ENCODE peak calls at places on chromosomes 12 and 14, in four cellular contexts. J, V, T and P are unnamed samples.

GRCh38 chr12:96238336-96239031 is 44.3 kb downstream of the ELK3 start:
- DNase-seq in T (no peak), V (no peak), J (no peak), P (no peak)

GRCh38 chr12:104213952-104214351 is 1.6 kb upstream of the TXNRD1 start:
- DNase-seq in V (no peak), T (no peak), J (peak), P (no peak)

GRCh38 chr12:122867701-122868461 is 28.0 kb downstream of the VPS37B start:
- DNase-seq in V (no peak), J (no peak), T (peak), P (peak)

GRCh38 chr14:83463500-83464098 is 1929.9 kb upstream of the SEL1L start:
- DNase-seq in V (no peak), T (peak), J (peak), P (peak)

GRCh38 chr12:111557271-111558106 is 41.6 kb downstream of the ATXN2 start:
- DNase-seq in J (peak), V (peak), T (no peak), P (no peak)

GRCh38 chr12:123034865-123035264 is 54.4 kb downstream of the ARL6IP4 start:
- DNase-seq in J (peak), T (no peak), V (no peak), P (no peak)

GRCh38 chr12:117143008-117143532 is 43.9 kb upstream of the TESC start:
- DNase-seq in T (peak), V (peak), J (peak), P (no peak)

GRCh38 chr12:95218164-95218851 is 701 bp downstream of the VEZT start:
- DNase-seq in J (peak), V (peak), T (no peak), P (no peak)

GRCh38 chr12:100672075-100672592 is 98.7 kb downstream of the GAS2L3 start:
- DNase-seq in J (no peak), V (no peak), T (no peak), P (peak)

GRCh38 chr12:123013185-123014095 is 33.0 kb downstream of the ARL6IP4 start:
- DNase-seq in T (no peak), V (no peak), J (no peak), P (no peak)

GRCh38 chr12:42486407-42486806 is 103.1 kb downstream of the PRICKLE1 start:
- DNase-seq in J (no peak), V (no peak), T (no peak), P (no peak)

GRCh38 chr12:100384549-100384916 is 27.7 kb downstream of the SLC17A8 start:
- DNase-seq in J (no peak), V (no peak), T (no peak), P (no peak)

GRCh38 chr12:125341422-125341821 is 276.2 kb downstream of the AACS start:
- DNase-seq in T (no peak), J (no peak), V (no peak), P (no peak)

GRCh38 chr12:125336246-125336645 is 271.0 kb downstream of the AACS start:
- DNase-seq in T (no peak), J (no peak), V (no peak), P (no peak)

GRCh38 chr12:125346361-125346760 is 281.1 kb downstream of the AACS start:
- DNase-seq in T (no peak), J (no peak), V (no peak), P (no peak)

GRCh38 chr12:125343649-125344048 is 278.4 kb downstream of the AACS start:
- DNase-seq in J (no peak), T (no peak), V (no peak), P (no peak)

DNA sequence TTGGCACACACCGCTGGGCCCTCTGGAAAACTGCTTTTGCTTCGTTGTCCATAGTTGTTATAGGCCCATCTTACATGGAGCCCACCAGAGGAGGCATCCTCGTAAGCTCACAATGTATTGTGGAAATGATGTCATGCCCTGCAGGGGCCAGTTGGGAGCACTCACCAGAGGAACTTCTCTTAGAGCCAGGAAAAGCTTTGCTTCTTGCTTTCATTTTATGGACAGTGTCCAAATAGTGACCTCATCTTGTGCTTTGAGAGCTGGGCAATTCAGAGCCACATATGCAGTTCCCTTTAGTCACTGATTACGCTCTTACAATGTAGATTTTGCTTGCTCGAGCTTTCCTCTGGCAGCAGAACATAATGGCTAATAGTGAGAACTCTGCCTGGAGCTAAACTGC is 275.6 kb downstream of the AACS start:
- DNase-seq in T (peak), J (peak), V (no peak), P (no peak)
- H3K27ac ChIP-seq in T (no peak), J (no peak), V (no peak), P (no peak)

DNA sequence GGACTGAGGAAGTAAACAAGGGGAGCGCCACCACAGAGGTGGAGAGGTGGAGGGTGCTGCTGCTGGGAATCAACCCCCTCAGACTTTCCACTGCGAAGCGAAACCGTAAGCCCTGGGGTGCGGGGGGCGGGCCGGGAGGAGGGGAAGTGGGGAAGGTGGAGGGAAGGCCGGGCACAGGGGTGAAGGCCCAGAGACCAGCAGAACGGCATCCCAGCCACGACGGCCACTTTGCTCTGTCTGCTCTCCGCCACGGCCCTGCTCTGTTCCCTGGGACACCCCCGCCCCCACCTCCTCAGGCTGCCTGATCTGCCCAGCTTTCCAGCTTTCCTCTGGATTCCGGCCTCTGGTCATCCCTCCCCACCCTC is at the start of gene LAG3:
- DNase-seq in J (no peak), V (no peak), T (no peak), P (no peak)
- H3K27ac ChIP-seq in J (no peak), V (no peak), T (no peak), P (peak)

GRCh38 chr12:120584343-120585149 is 3.3 kb upstream of the POP5 start:
- DNase-seq in V (no peak), T (peak), J (no peak), P (peak)
- H3K27ac ChIP-seq in V (no peak), T (no peak), J (no peak), P (no peak)

GRCh38 chr12:22477894-22478287 is 66.5 kb downstream of the C2CD5 start:
- DNase-seq in V (no peak), T (no peak), J (no peak), P (no peak)
- H3K27ac ChIP-seq in V (no peak), T (no peak), J (no peak), P (no peak)

DNA sequence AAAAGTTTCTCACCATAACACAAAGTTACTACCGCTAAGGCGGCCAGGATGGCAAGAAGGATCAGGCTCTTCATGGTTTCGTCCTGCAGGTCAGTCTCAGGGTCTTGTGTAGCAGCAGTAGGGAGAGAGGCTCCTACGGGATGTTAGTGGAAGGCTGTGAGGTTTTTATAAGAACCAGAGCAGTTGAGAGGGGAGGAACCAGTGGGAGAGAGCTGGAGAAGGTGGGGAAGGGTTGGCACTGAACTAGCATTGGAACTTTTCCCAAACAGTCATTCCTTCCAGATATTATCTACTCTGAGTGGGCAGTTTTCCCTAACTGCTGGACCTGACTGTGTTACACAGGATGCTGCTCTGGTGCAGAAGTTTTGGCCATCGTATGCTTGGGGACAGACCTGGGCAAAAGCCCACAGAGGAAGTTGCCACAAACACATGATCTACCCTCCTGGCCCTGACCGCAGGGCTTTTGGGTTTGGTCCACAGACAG is at the start of gene MGP:
- DNase-seq in V (peak), T (no peak), J (peak), P (no peak)
- H3K27ac ChIP-seq in V (peak), T (no peak), J (peak), P (peak)

DNA sequence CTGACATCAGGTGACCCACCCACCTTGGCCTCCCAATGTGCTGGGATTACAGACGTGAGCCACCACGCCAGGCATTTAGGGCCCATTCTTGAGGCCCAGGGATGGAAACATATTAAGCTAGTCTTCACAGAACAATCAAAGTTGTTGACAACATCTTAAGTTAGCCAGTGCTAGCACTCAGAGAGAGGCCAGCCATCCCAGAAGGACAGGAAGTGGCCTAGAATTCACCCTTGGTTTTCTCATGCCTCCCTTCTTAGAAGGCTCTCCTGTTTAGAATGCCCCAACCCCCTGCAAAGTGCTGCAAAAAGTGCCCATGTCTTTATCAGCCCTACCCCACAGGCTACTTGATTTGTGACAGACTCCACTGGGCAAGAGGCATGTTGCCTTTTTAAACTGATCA is 12.1 kb upstream of the OR6J1 start:
- DNase-seq in J (no peak), T (no peak), V (no peak), P (no peak)
- H3K27ac ChIP-seq in J (no peak), T (no peak), V (no peak), P (no peak)

GRCh38 chr14:52058346-52058745 is 10.5 kb downstream of the NID2 start:
- DNase-seq in T (no peak), V (no peak), J (no peak), P (no peak)

GRCh38 chr14:52052289-52052943 is 16.4 kb downstream of the NID2 start:
- DNase-seq in T (no peak), V (no peak), J (peak), P (no peak)

GRCh38 chr14:52054678-52055077 is 14.2 kb downstream of the NID2 start:
- DNase-seq in V (no peak), T (no peak), J (no peak), P (no peak)

GRCh38 chr14:52052991-52053390 is 15.9 kb downstream of the NID2 start:
- DNase-seq in T (no peak), V (no peak), J (peak), P (no peak)

DNA sequence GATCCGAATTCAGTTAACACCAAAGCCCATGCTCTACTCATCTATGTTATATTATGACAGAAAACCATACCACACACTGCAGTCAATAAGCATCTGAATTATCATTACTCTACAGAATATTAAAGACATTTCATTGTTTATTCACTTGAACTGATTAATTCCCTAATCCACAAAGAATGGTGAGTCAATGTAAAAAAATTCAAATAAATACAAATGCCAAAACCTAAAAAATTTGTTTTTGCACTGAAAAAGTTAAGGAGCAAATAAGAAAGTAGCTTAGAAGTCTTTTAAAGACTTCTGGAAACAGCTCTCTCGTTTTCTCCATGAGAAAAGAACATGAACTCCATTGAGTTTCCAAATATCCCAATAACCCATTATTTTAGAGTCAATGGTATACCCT is 13.6 kb downstream of the NID2 start:
- DNase-seq in J (peak), T (no peak), V (no peak), P (no peak)
- H3K27ac ChIP-seq in J (peak), T (no peak), V (no peak), P (no peak)

GRCh38 chr12:125065753-125066570 is 727 bp downstream of the AACS start:
- DNase-seq in V (no peak), T (no peak), J (no peak), P (no peak)

GRCh38 chr12:125064492-125064891 is 743 bp upstream of the AACS start:
- DNase-seq in J (no peak), V (no peak), T (no peak), P (no peak)

GRCh38 chr12:125061229-125061628 is 4.0 kb upstream of the AACS start:
- DNase-seq in J (no peak), T (no peak), V (no peak), P (no peak)

GRCh38 chr12:125068391-125068790 is 3.2 kb downstream of the AACS start:
- DNase-seq in J (no peak), T (no peak), V (no peak), P (no peak)

GRCh38 chr12:125065021-125065752 is at the start of gene AACS:
- DNase-seq in T (peak), V (peak), J (peak), P (peak)
- H3K27ac ChIP-seq in T (peak), V (no peak), J (peak), P (peak)

DNA sequence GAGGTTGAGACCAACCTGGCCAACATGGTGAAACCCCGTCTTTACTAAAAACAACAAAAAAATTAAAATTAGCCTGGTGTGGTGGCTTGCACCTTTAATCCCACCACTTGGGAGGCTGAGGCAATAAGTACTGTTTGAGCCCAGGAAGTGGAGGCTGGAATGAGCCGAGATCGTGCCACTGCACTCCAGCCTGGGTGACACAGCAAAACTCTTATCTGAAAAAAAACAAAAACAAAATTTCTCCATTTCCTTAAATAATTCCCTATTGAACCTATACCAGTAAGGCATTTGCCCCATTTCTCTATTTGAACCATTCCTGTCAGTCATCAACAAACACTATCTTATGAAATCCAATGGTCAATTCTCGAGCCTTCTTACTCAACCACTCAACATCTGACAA is 14.8 kb downstream of the SLC2A14 start:
- DNase-seq in T (no peak), V (no peak), J (no peak), P (no peak)
- H3K27ac ChIP-seq in T (no peak), V (no peak), J (no peak), P (no peak)